ENCODE peak calls at places on chromosomes 11 and 22, in four cellular contexts. K is stimulated activated CD8-positive, alpha-beta memory T cell treated with anti-CD3 and anti-CD28 coated beads, Interleukin-15, amount 100 ng/mL, for 1 hour; E is frontal cortex; G is naive thymus-derived CD8-positive, alpha-beta T cell. M is an unnamed sample.

GRCh38 chr11:34262601-34263081 is 95.2 kb downstream of the ABTB2 start:
- DNase-seq in K (no peak), E (peak; percentile 29), G (no peak), M (no peak)

GRCh38 chr11:61354208-61354607 is 7.5 kb downstream of the CYB561A3 start:
- DNase-seq in K (no peak), E (no peak), G (no peak), M (no peak)

GRCh38 chr11:94178331-94178730 is 49.7 kb downstream of the PANX1 start:
- DNase-seq in K (no peak), E (no peak), G (no peak), M (no peak)

GRCh38 chr11:85918910-85919794 is 64.0 kb downstream of the CCDC83 start:
- DNase-seq in K (no peak), E (no peak), G (no peak), M (no peak)

GRCh38 chr22:50729391-50730012 is 8.5 kb upstream of the ACR start:
- DNase-seq in K (no peak), E (no peak), G (no peak), M (no peak)

GRCh38 chr22:19615867-19616581 is 91.8 kb upstream of the CLDN5 start:
- DNase-seq in K (no peak), E (no peak), G (no peak), M (no peak)

GRCh38 chr11:45805305-45806071 is 539 bp downstream of the SLC35C1 start:
- DNase-seq in K (no peak), E (no peak), G (no peak), M (peak; percentile 79)

GRCh38 chr22:31345331-31346254 is 553 bp downstream of the PATZ1 start:
- DNase-seq in K (peak; percentile 62), E (peak; percentile 95), G (peak; percentile 92), M (peak; percentile 87)

GRCh38 chr11:12552677-12553076 is 121.5 kb upstream of the TEAD1 start:
- DNase-seq in K (no peak), E (no peak), G (no peak), M (no peak)

GRCh38 chr11:85029964-85030363 is 597.2 kb downstream of the DLG2 start:
- DNase-seq in K (no peak), E (no peak), G (no peak), M (no peak)

GRCh38 chr11:19735512-19735911 is 22.9 kb downstream of the NAV2 start:
- DNase-seq in K (no peak), E (no peak), G (no peak), M (no peak)

M was measured in RKO.